ENCODE peak calls at places on chromosomes 6 and 20, in eight cellular contexts. W is spleen, O is sigmoid colon, E is AG04450, N is HCT116, Q is uterus, V is neural progenitor cell, S is PC-9. K is an unnamed sample.

GRCh38 chr6:167501831-167502385 is 177.0 kb downstream of the TTLL2 start:
- DNase-seq in W (no peak), O (no peak), E (no peak), N (peak), Q (no peak), V (peak), S (no peak), K (no peak)

GRCh38 chr20:7285918-7286556 is 518.6 kb downstream of the BMP2 start:
- DNase-seq in W (no peak), O (peak), E (peak), N (peak), Q (peak), V (peak), S (peak), K (peak)

GRCh38 chr20:63520939-63521601 is 505 bp downstream of the PPDPF start:
- DNase-seq in W (peak), O (peak), E (no peak), N (no peak), Q (peak), V (peak), S (peak), K (peak)

GRCh38 chr6:55528624-55529023 is 50.4 kb downstream of the HMGCLL1 start:
- DNase-seq in W (no peak), O (no peak), E (peak), N (peak), Q (no peak), V (peak), S (peak), K (peak)

GRCh38 chr20:21090738-21091120 is 15.4 kb downstream of the LINC00237 start:
- DNase-seq in W (no peak), O (no peak), E (no peak), N (no peak), Q (no peak), V (no peak), S (no peak), K (no peak)

GRCh38 chr6:145147559-145147958 is 587.8 kb downstream of the EPM2A start:
- DNase-seq in W (no peak), O (no peak), E (no peak), N (no peak), Q (no peak), V (no peak), S (peak), K (peak)

GRCh38 chr20:5657190-5657872 is 92.9 kb upstream of the SHLD1 start:
- DNase-seq in W (no peak), O (peak), E (peak), N (no peak), Q (peak), V (no peak), S (peak), K (peak)

GRCh38 chr20:54132612-54133433 is 41.0 kb downstream of the CYP24A1 start:
- DNase-seq in W (no peak), O (peak), E (peak), N (peak), Q (peak), V (peak), S (peak), K (peak)

GRCh38 chr6:106534564-106534982 is 94.7 kb downstream of the RTN4IP1 start:
- DNase-seq in W (no peak), O (no peak), E (no peak), N (no peak), Q (no peak), V (no peak), S (no peak), K (no peak)

GRCh38 chr20:64233725-64234124 is 21.8 kb upstream of the PCMTD2 start:
- DNase-seq in W (peak), O (no peak), E (no peak), N (no peak), Q (no peak), V (no peak), S (no peak), K (no peak)

GRCh38 chr6:13680448-13680968 is 31.1 kb downstream of the RANBP9 start:
- DNase-seq in W (no peak), O (no peak), E (no peak), N (no peak), Q (no peak), V (no peak), S (no peak), K (no peak)

GRCh38 chr20:53322651-53323050 is 271.0 kb downstream of the ZNF217 start:
- DNase-seq in W (no peak), O (no peak), E (no peak), N (no peak), Q (no peak), V (no peak), S (no peak), K (no peak)

GRCh38 chr6:143115698-143116097 is 55.0 kb downstream of the AIG1 start:
- DNase-seq in W (no peak), O (no peak), E (no peak), N (no peak), Q (no peak), V (no peak), S (no peak), K (no peak)

GRCh38 chr6:157503018-157503747 is 122.2 kb downstream of the ZDHHC14 start:
- DNase-seq in W (no peak), O (no peak), E (no peak), N (no peak), Q (no peak), V (no peak), S (no peak), K (no peak)
- TF ChIP-seq CTCF in W (no peak), O (no peak), E (no peak), N (no peak), Q (no peak), V (no peak), S (no peak), K (no peak)

DNA sequence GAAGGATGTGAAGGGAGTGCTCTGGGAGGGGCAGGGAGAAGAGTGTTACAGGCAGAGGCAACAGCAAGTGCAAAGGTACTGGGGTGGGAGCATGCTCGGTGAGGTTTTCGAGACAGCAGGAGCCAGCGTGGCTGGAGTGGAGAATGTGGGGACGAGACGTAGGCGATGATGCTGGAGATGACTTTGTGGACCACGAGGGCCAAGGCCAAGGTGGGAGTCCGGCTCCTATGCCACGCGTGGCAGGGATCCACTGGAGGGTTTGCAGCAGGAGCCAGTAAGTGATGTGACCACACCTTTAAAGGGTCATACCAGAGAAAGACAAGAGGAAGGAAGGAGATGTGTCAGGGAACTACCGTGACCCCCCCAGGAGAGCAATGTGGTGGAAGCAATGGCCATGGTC is 7.3 kb downstream of the PTGIS start:
- DNase-seq in W (no peak), O (peak), E (no peak), N (no peak), Q (no peak), V (no peak), S (no peak), K (no peak)
- H3K27ac ChIP-seq in W (no peak), O (peak), E (no peak), N (no peak), Q (peak), V (no peak), S (peak), K (no peak)

GRCh38 chr20:709864-710761 is 34.5 kb upstream of the SCRT2 start:
- DNase-seq in W (peak), O (peak), E (no peak), N (no peak), Q (no peak), V (peak), S (no peak), K (no peak)
- H3K4me3 ChIP-seq in W (no peak), O (no peak), E (no peak), N (no peak), Q (no peak), V (peak), S (no peak), K (no peak)

GRCh38 chr6:149860834-149861602 is 3.1 kb downstream of the LRP11 start:
- DNase-seq in W (no peak), O (no peak), E (no peak), N (no peak), Q (no peak), V (peak), S (no peak), K (no peak)
- TF ChIP-seq CTCF in W (no peak), O (no peak), E (peak), N (peak), Q (no peak), V (no peak), S (no peak), K (peak)

DNA sequence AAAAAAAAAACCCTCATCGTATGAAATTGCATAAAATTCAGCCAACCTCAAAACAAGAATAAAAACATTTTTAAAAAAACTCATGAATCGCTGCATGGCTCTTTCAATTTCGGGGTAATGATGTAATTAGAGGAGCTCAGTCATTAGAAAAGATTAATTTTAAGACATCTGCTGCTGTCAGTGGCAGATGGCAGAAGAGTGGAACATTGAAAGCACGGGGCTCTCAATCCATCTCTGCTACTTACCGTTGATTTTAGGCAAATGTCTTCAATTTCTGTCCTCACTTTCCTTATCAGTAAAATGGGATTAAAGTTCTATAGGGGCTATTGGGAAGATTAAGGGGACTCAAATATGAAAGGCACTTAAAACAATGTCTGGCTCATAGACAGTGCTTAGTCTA is 79.2 kb downstream of the EYA2 start:
- DNase-seq in W (no peak), O (no peak), E (no peak), N (no peak), Q (no peak), V (no peak), S (no peak), K (no peak)
- H3K27ac ChIP-seq in W (no peak), O (no peak), E (no peak), N (no peak), Q (no peak), V (no peak), S (no peak), K (no peak)

GRCh38 chr20:10433623-10434466 is at the start of gene MKKS:
- DNase-seq in W (peak), O (peak), E (peak), N (peak), Q (peak), V (peak), S (peak), K (peak)

GRCh38 chr20:10434467-10434831 is 427 bp upstream of the MKKS start:
- DNase-seq in W (peak), O (peak), E (peak), N (peak), Q (peak), V (peak), S (peak), K (peak)

GRCh38 chr20:10434832-10435812 is at the start of gene SLX4IP:
- DNase-seq in W (peak), O (peak), E (peak), N (peak), Q (peak), V (peak), S (peak), K (peak)

GRCh38 chr20:10438217-10438616 is 3.1 kb downstream of the SLX4IP start:
- DNase-seq in W (no peak), O (no peak), E (no peak), N (no peak), Q (no peak), V (no peak), S (no peak), K (no peak)

GRCh38 chr20:10436053-10436699 is 1.1 kb downstream of the SLX4IP start:
- DNase-seq in W (peak), O (peak), E (no peak), N (no peak), Q (no peak), V (no peak), S (no peak), K (no peak)
- H3K4me3 ChIP-seq in W (peak), O (no peak), E (no peak), N (peak), Q (no peak), V (peak), S (peak), K (no peak)